ENCODE peak calls at places on chromosomes 1 and 21, in five cellular contexts. One of them, this sample, is unnamed.

GRCh38 chr1:64001038-64001437 is 202.4 kb upstream of the UBE2U start:
- DNase-seq in endothelial cell: no peak
- DNase-seq in A549: no peak
- DNase-seq in foreskin fibroblast: no peak
- DNase-seq in GM13977: no peak
- DNase-seq in this sample: no peak

GRCh38 chr1:162135271-162135775 is 65.8 kb downstream of the NOS1AP start:
- DNase-seq in endothelial cell: no peak
- DNase-seq in A549: no peak
- DNase-seq in foreskin fibroblast: no peak
- DNase-seq in GM13977: no peak
- DNase-seq in this sample: no peak

GRCh38 chr1:25795955-25796806 is 3.8 kb upstream of the SELENON start:
- DNase-seq in endothelial cell: no peak
- DNase-seq in A549: no peak
- DNase-seq in foreskin fibroblast: no peak
- DNase-seq in GM13977: no peak
- DNase-seq in this sample: no peak

GRCh38 chr1:206705187-206705586 is 20.5 kb downstream of the MAPKAPK2 start:
- DNase-seq in endothelial cell: no peak
- DNase-seq in A549: no peak
- DNase-seq in foreskin fibroblast: peak
- DNase-seq in GM13977: no peak
- DNase-seq in this sample: no peak

GRCh38 chr1:14321413-14321812 is 277.1 kb upstream of the KAZN start:
- DNase-seq in endothelial cell: no peak
- DNase-seq in A549: no peak
- DNase-seq in foreskin fibroblast: no peak
- DNase-seq in GM13977: no peak
- DNase-seq in this sample: no peak

GRCh38 chr1:175687699-175688098 is 55.7 kb downstream of the TNR start:
- DNase-seq in endothelial cell: no peak
- DNase-seq in A549: no peak
- DNase-seq in foreskin fibroblast: no peak
- DNase-seq in GM13977: no peak
- DNase-seq in this sample: no peak

GRCh38 chr1:77375541-77375940 is 93.7 kb downstream of the AK5 start:
- DNase-seq in endothelial cell: no peak
- DNase-seq in A549: no peak
- DNase-seq in foreskin fibroblast: no peak
- DNase-seq in GM13977: no peak
- DNase-seq in this sample: no peak

GRCh38 chr1:30232288-30232899 is 491.0 kb downstream of the MATN1 start:
- DNase-seq in endothelial cell: peak
- DNase-seq in A549: peak
- DNase-seq in foreskin fibroblast: no peak
- DNase-seq in GM13977: peak
- DNase-seq in this sample: no peak

GRCh38 chr1:6424000-6424565 is 493 bp upstream of the ESPN start:
- DNase-seq in endothelial cell: no peak
- DNase-seq in A549: no peak
- DNase-seq in foreskin fibroblast: peak
- DNase-seq in GM13977: peak
- DNase-seq in this sample: no peak

GRCh38 chr1:71492298-71493041 is 411.6 kb upstream of the ZRANB2 start:
- DNase-seq in endothelial cell: no peak
- DNase-seq in A549: no peak
- DNase-seq in foreskin fibroblast: no peak
- DNase-seq in GM13977: no peak
- DNase-seq in this sample: no peak

GRCh38 chr1:184020328-184020727 is 17.2 kb downstream of the COLGALT2 start:
- DNase-seq in endothelial cell: no peak
- DNase-seq in A549: no peak
- DNase-seq in foreskin fibroblast: no peak
- DNase-seq in GM13977: no peak
- DNase-seq in this sample: no peak

GRCh38 chr1:224067621-224068457 is 46.1 kb upstream of the FBXO28 start:
- DNase-seq in endothelial cell: no peak
- DNase-seq in A549: no peak
- DNase-seq in foreskin fibroblast: peak
- DNase-seq in GM13977: no peak
- DNase-seq in this sample: no peak

GRCh38 chr1:28865997-28866650 is 48.2 kb upstream of the EPB41 start:
- DNase-seq in endothelial cell: no peak
- DNase-seq in A549: no peak
- DNase-seq in foreskin fibroblast: peak
- DNase-seq in GM13977: no peak
- DNase-seq in this sample: no peak

GRCh38 chr1:172823534-172823933 is 164.6 kb downstream of the FASLG start:
- DNase-seq in endothelial cell: no peak
- DNase-seq in A549: no peak
- DNase-seq in foreskin fibroblast: peak
- DNase-seq in GM13977: no peak
- DNase-seq in this sample: no peak

GRCh38 chr1:76239470-76239918 is 164.9 kb downstream of the ST6GALNAC3 start:
- DNase-seq in endothelial cell: no peak
- DNase-seq in A549: no peak
- DNase-seq in foreskin fibroblast: no peak
- DNase-seq in GM13977: no peak
- DNase-seq in this sample: no peak

GRCh38 chr21:44709426-44710293 is 1.7 kb downstream of the TSPEAR start:
- DNase-seq in endothelial cell: no peak
- DNase-seq in A549: no peak
- DNase-seq in foreskin fibroblast: no peak
- DNase-seq in GM13977: no peak
- DNase-seq in this sample: peak

GRCh38 chr1:220974431-220974830 is 95.2 kb downstream of the HLX start:
- DNase-seq in endothelial cell: no peak
- DNase-seq in A549: no peak
- DNase-seq in foreskin fibroblast: no peak
- DNase-seq in GM13977: no peak
- DNase-seq in this sample: no peak

GRCh38 chr1:35855016-35855700 is 27.9 kb upstream of the AGO1 start:
- DNase-seq in endothelial cell: no peak
- DNase-seq in A549: no peak
- DNase-seq in foreskin fibroblast: no peak
- DNase-seq in GM13977: no peak
- DNase-seq in this sample: no peak

GRCh38 chr1:35860680-35861079 is 22.3 kb upstream of the AGO1 start:
- DNase-seq in endothelial cell: no peak
- DNase-seq in A549: no peak
- DNase-seq in foreskin fibroblast: no peak
- DNase-seq in GM13977: no peak
- DNase-seq in this sample: no peak

GRCh38 chr1:35856964-35857363 is 26.0 kb upstream of the AGO1 start:
- DNase-seq in endothelial cell: no peak
- DNase-seq in A549: no peak
- DNase-seq in foreskin fibroblast: no peak
- DNase-seq in GM13977: no peak
- DNase-seq in this sample: no peak

GRCh38 chr1:35852241-35852640 is 30.8 kb upstream of the AGO1 start:
- DNase-seq in endothelial cell: no peak
- DNase-seq in A549: no peak
- DNase-seq in foreskin fibroblast: no peak
- DNase-seq in GM13977: no peak
- DNase-seq in this sample: no peak

GRCh38 chr1:35857830-35858229 is 25.2 kb upstream of the AGO1 start:
- DNase-seq in endothelial cell: no peak
- DNase-seq in A549: no peak
- DNase-seq in foreskin fibroblast: peak
- DNase-seq in GM13977: no peak
- DNase-seq in this sample: no peak
- TF ChIP-seq CTCF in endothelial cell: no peak
- TF ChIP-seq CTCF in A549: peak
- TF ChIP-seq CTCF in foreskin fibroblast: peak
- TF ChIP-seq CTCF in GM13977: peak
- TF ChIP-seq CTCF in this sample: no peak

GRCh38 chr1:80358141-80358540 is 1351.6 kb upstream of the ADGRL4 start:
- DNase-seq in endothelial cell: no peak
- DNase-seq in A549: no peak
- DNase-seq in foreskin fibroblast: peak
- DNase-seq in GM13977: no peak
- DNase-seq in this sample: no peak

GRCh38 chr1:80365634-80366033 is 1359.1 kb upstream of the ADGRL4 start:
- DNase-seq in endothelial cell: no peak
- DNase-seq in A549: no peak
- DNase-seq in foreskin fibroblast: no peak
- DNase-seq in GM13977: no peak
- DNase-seq in this sample: no peak

GRCh38 chr1:80367058-80367457 is 1360.5 kb upstream of the ADGRL4 start:
- DNase-seq in endothelial cell: no peak
- DNase-seq in A549: no peak
- DNase-seq in foreskin fibroblast: no peak
- DNase-seq in GM13977: no peak
- DNase-seq in this sample: no peak

DNA sequence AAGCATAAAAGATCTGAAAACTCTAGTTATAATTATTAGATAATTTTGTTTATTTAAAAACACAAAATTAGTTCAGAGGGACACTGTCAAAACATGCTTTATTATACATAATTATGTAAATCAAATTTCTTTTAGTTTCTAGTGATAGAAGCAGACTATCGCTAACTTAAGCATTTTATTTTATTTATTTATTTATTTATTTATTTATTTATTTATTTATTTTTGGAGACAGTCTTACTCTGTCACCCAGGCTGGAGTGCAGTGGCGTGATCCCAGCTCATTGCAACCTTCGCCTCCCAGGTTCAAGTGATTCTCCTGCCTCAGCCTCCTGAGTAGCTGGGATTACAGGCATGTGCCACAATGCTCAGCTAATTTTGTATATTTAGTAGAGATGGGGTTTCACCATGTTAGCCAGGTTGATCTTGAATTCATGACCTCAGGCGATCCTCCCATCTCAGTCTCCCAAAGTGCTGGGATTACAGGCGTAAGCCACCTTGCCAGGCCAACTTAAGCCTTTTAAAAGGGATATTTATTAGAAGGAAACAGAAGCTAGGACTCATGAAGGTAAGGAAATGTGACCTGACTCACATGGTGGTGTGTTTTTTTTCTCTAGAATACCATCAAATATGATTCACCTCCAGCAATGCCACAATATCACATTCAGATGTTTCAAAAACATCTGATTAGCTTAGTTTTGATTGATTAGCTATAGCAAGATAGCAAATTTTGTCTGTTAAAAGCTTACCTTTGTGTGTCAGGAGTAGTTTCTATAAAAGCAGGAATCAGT is 1357.4 kb upstream of the ADGRL4 start:
- DNase-seq in endothelial cell: no peak
- DNase-seq in A549: no peak
- DNase-seq in foreskin fibroblast: peak
- DNase-seq in GM13977: no peak
- DNase-seq in this sample: no peak
- TF ChIP-seq CTCF in endothelial cell: no peak
- TF ChIP-seq CTCF in A549: no peak
- TF ChIP-seq CTCF in foreskin fibroblast: no peak
- TF ChIP-seq CTCF in GM13977: no peak
- TF ChIP-seq CTCF in this sample: no peak

DNA sequence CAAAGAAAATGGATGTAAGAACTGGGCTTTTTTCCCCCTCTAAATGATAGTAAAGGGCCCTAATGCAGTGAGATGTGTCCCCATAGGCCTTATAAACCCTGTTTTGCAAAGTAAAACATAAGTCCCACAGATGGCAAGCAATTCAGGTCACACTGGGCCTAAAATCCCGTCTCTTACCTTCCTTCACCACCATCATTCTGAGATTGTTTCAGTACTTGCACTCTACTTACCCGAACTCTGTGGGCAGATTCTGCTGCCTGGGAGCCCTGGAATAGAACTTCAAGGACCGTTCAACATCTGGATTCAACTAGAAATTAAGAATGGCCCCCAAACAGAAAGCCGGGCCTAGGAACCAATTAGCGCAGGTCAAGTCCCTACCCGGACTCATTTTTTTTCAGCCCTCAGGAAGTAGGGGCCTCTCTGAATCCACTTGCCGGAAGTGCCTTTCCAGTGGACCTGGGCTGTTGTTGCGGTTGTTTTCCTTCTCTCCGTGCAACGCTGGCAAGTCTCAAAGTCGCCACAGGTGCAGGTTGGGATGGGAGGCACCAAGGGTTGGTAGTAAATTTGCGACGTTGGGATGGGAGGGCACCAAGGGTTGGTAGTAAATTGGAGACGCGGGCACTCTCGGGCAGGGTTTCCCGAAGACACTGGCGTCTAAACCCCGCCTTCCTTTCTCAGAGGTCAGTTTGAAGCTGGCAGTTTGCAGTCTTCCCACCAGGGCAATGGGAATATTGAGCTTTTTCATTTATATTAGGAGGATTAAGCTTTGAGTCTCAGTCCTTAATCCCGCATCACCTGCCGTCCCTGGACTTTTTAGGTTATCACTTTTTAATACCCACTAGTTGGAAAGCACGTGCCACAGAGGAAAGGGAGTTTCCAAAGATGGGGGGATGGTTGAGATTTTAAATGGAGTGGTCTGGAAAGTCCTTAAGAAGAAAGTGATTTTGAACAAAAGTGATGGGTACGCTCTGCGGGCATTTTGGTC is at the start of gene TMEM69:
- DNase-seq in endothelial cell: peak
- DNase-seq in A549: peak
- DNase-seq in foreskin fibroblast: peak
- DNase-seq in GM13977: peak
- DNase-seq in this sample: no peak
- TF ChIP-seq CTCF in endothelial cell: no peak
- TF ChIP-seq CTCF in A549: no peak
- TF ChIP-seq CTCF in foreskin fibroblast: no peak
- TF ChIP-seq CTCF in GM13977: no peak
- TF ChIP-seq CTCF in this sample: peak

DNA sequence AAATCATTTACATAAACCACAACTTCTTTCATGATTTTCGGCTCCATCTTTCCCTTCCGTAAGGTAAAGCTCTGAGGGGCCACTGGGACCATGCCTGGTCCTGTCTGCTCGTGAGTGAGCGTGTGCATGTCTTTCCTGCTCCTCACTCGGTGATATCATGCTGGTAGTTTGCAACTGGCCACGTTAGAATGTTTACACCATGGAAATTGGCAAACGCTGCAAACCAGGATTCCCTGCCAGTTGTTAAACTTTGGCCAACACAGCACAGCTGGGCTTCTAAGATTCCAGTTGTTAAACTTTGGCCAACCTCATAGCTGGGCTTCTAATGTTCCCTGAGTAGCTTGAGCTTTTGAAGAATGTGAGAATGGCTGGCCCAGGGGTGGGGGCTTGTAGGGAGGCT is 68.0 kb upstream of the ACTL8 start:
- DNase-seq in endothelial cell: no peak
- DNase-seq in A549: no peak
- DNase-seq in foreskin fibroblast: peak
- DNase-seq in GM13977: no peak
- DNase-seq in this sample: no peak
- TF ChIP-seq CTCF in endothelial cell: no peak
- TF ChIP-seq CTCF in A549: no peak
- TF ChIP-seq CTCF in foreskin fibroblast: no peak
- TF ChIP-seq CTCF in GM13977: no peak
- TF ChIP-seq CTCF in this sample: no peak